ENCODE peak calls at places on chromosomes 7 and 10, in nine cellular contexts. V, I, P, Z, A, M, O, B and Y are unnamed samples.

GRCh38 chr10:97333601-97334369 is 744 bp downstream of the FRAT2 start:
- DNase-seq in I (peak; percentile 74), A (peak; percentile 61), P (peak; percentile 59), B (peak; percentile 56), V (peak; percentile 22), M (peak; percentile 59), Z (no peak), O (peak; percentile 42), Y (peak; percentile 55)

GRCh38 chr10:21173964-21174669 is 277.0 kb upstream of the NEBL start:
- DNase-seq in Z (peak; percentile 78), I (peak; percentile 66), P (peak; percentile 47), V (no peak), O (peak; percentile 29), B (peak; percentile 65), M (peak; percentile 91), A (peak; percentile 66), Y (peak; percentile 65)

GRCh38 chr7:131027287-131027773 is 293.3 kb upstream of the KLF14 start:
- DNase-seq in M (no peak), Z (no peak), O (peak; percentile 62), P (peak; percentile 50), A (no peak), V (no peak), B (no peak), I (no peak), Y (no peak)

GRCh38 chr10:106795619-106796018 is 368.9 kb downstream of the SORCS1 start:
- DNase-seq in P (peak; percentile 24), Z (no peak), V (no peak), M (peak; percentile 25), B (peak; percentile 42), I (no peak), O (no peak), A (peak; percentile 19), Y (peak; percentile 22)

GRCh38 chr7:130397056-130397455 is 16.8 kb downstream of the CPA1 start:
- DNase-seq in V (no peak), A (no peak), M (no peak), B (no peak), P (no peak), Z (no peak), O (no peak), I (no peak), Y (no peak)

GRCh38 chr10:13520194-13520593 is 8.6 kb downstream of the BEND7 start:
- DNase-seq in O (no peak), M (no peak), B (no peak), Z (no peak), A (no peak), V (no peak), P (no peak), I (no peak), Y (no peak)

GRCh38 chr10:4663162-4663992 is 162.6 kb upstream of the AKR1E2 start:
- DNase-seq in Z (peak; percentile 91), O (peak; percentile 52), A (peak; percentile 77), V (peak; percentile 29), I (peak; percentile 88), M (peak; percentile 79), P (peak; percentile 29), B (no peak), Y (peak; percentile 84)

GRCh38 chr10:85888004-85888403 is 478.6 kb downstream of the GRID1 start:
- DNase-seq in I (no peak), Z (no peak), M (no peak), A (no peak), B (no peak), O (no peak), V (no peak), P (no peak), Y (no peak)

GRCh38 chr7:5216931-5217330 is 26.9 kb downstream of the WIPI2 start:
- DNase-seq in I (no peak), B (no peak), A (no peak), O (no peak), M (no peak), V (no peak), P (no peak), Z (no peak), Y (no peak)

GRCh38 chr10:132951926-132952325 is 9.6 kb upstream of the CFAP46 start:
- DNase-seq in Z (no peak), A (no peak), V (no peak), M (no peak), P (no peak), O (no peak), I (no peak), B (peak; percentile 10), Y (no peak)

GRCh38 chr10:132058793-132059759 is 6.7 kb upstream of the JAKMIP3 start:
- DNase-seq in O (no peak), Z (no peak), P (no peak), V (no peak), I (peak; percentile 40), M (no peak), B (peak; percentile 19), A (no peak), Y (no peak)

GRCh38 chr7:42192072-42192471 is 44.9 kb downstream of the GLI3 start:
- DNase-seq in M (no peak), V (no peak), O (no peak), P (no peak), Z (no peak), A (no peak), B (no peak), I (no peak), Y (no peak)

GRCh38 chr10:94274142-94274787 is 88.5 kb downstream of the NOC3L start:
- DNase-seq in P (peak; percentile 62), O (peak; percentile 67), A (peak; percentile 20), B (no peak), I (peak; percentile 73), M (no peak), Z (no peak), V (no peak), Y (peak; percentile 43)

GRCh38 chr7:20330176-20330796 is 414 bp upstream of the ITGB8 start:
- DNase-seq in Z (peak; percentile 86), A (peak; percentile 83), B (peak; percentile 79), M (peak; percentile 77), V (peak; percentile 69), O (peak; percentile 77), P (peak; percentile 81), I (peak; percentile 88), Y (peak; percentile 76)

GRCh38 chr7:33623267-33623666 is 282.1 kb upstream of the BMPER start:
- DNase-seq in B (no peak), M (no peak), V (no peak), I (no peak), A (no peak), Z (no peak), P (no peak), O (no peak), Y (no peak)

GRCh38 chr7:121563177-121563576 is 167.1 kb upstream of the FAM3C start:
- DNase-seq in V (no peak), P (no peak), Z (no peak), M (peak; percentile 9), B (no peak), I (no peak), A (no peak), O (no peak), Y (no peak)

GRCh38 chr10:73910401-73910763 is 550 bp upstream of the PLAU start:
- DNase-seq in V (no peak), B (no peak), I (no peak), M (peak; percentile 37), A (no peak), O (no peak), P (no peak), Z (no peak), Y (peak; percentile 31)

GRCh38 chr7:50651227-50651989 is 86.2 kb upstream of the DDC start:
- DNase-seq in B (no peak), P (no peak), A (no peak), O (no peak), V (no peak), I (peak; percentile 48), M (no peak), Z (no peak), Y (no peak)

GRCh38 chr10:71766717-71767419 is 6.5 kb downstream of the VSIR start:
- DNase-seq in Z (no peak), M (peak; percentile 95), V (no peak), I (peak; percentile 91), P (peak; percentile 82), A (peak; percentile 93), B (no peak), O (peak; percentile 80), Y (peak; percentile 96)

DNA sequence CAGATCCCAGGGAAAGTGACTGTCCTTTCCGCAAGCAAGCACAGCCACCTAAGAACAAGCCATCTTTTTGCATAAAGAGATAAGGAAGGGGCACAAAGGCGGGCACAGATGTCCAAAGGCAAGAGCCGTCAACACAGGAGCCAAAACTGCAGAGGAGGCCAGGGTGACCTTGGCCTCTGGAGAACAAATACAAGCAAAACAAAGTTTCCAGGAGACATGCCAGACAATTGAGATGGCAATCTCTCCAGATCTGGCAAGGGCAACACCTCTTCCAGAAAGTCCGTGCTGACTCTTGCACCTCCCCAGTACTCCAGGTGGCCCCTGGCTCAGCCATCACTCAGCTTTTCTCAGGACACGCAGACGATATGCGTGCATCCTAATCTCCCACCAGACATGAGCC is 58.2 kb downstream of the TEX36 start:
- DNase-seq in I (no peak), O (no peak), A (no peak), P (no peak), M (no peak), V (no peak), B (no peak), Z (peak; percentile 35), Y (no peak)
- H3K4me1 ChIP-seq in I (no peaks in the 10 kb centered on the region), O (no peaks in the 10 kb centered on the region), A (no peaks in the 10 kb centered on the region), P (no peaks in the 10 kb centered on the region), M (no peaks in the 10 kb centered on the region), V (no peaks in the 10 kb centered on the region), B (no peaks in the 10 kb centered on the region), Z (no peaks in the 10 kb centered on the region), Y (no peaks in the 10 kb centered on the region)

GRCh38 chr10:79180619-79181221 is 112.0 kb downstream of the ZMIZ1 start:
- DNase-seq in Z (no peak), P (no peak), V (no peak), B (no peak), I (no peak), A (no peak), O (no peak), M (no peak), Y (no peak)
- H3K4me1 ChIP-seq in Z (peaks cover 6% of the 10 kb centered on the region), P (peaks cover 100% of the 10 kb centered on the region), V (peaks cover 13% of the 10 kb centered on the region), B (peaks cover 10% of the 10 kb centered on the region), I (peaks cover 89% of the 10 kb centered on the region), A (peaks cover 64% of the 10 kb centered on the region), O (peaks cover 56% of the 10 kb centered on the region), M (peaks cover 36% of the 10 kb centered on the region), Y (peaks cover 4% of the 10 kb centered on the region)

DNA sequence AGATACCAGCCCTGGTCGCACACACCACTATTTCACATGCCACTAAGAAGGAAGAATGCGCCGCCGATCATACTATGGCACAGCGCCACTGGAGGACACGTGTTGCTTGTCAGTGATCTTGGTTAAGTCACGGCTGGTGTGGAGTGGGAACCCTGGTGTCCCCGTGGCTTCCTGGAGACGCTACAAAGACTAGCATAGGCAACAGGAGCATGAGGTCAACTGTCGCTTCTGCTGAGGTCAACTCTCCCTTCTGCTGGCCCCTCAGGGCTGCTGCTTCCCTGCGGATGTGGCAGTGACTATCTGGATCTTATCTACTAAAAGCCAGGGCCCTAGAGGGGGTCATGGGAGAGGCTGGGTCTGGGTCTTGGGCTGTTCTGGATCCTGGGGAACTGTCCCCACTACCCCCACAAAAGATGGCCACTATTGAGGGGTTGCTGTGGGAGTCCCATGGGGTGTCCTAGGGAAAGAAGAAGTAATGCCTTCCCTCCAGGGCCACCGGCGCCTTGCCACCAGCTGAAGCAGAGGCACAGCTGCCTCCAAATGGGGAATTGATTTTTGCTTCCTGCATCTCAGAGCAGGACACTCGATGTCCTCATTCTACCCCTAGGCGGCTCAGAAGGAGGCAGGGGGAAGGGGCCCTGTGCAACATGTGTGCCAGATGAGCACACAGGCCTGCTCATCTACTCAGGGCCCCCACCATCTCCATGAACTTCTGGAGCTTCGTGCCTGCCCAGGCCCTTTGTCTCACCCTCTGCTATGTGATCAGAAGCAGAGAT is 76.6 kb upstream of the PPIF start:
- DNase-seq in V (no peak), I (no peak), O (no peak), Z (no peak), P (peak; percentile 60), M (no peak), B (no peak), A (no peak), Y (no peak)
- H3K4me1 ChIP-seq in V (no peaks in the 10 kb centered on the region), I (peaks cover 67% of the 10 kb centered on the region), O (peaks cover 75% of the 10 kb centered on the region), Z (peaks cover 21% of the 10 kb centered on the region), P (peaks cover 100% of the 10 kb centered on the region), M (no peaks in the 10 kb centered on the region), B (no peaks in the 10 kb centered on the region), A (peaks cover 37% of the 10 kb centered on the region), Y (no peaks in the 10 kb centered on the region)

GRCh38 chr10:69732147-69732825 is 69.4 kb upstream of the COL13A1 start:
- DNase-seq in A (no peak), I (no peak), O (peak; percentile 37), V (no peak), P (peak; percentile 61), Z (no peak), B (no peak), M (no peak), Y (no peak)
- H3K4me1 ChIP-seq in A (no peaks in the 10 kb centered on the region), I (peaks cover 96% of the 10 kb centered on the region), O (peaks cover 87% of the 10 kb centered on the region), V (no peaks in the 10 kb centered on the region), P (peaks cover 73% of the 10 kb centered on the region), Z (peaks cover 3% of the 10 kb centered on the region), B (peaks cover 6% of the 10 kb centered on the region), M (no peaks in the 10 kb centered on the region), Y (no peaks in the 10 kb centered on the region)